ENCODE peak calls at places on chromosomes 12 and 14, in ten cellular contexts. C, G, N, F, I, X, J, U, R and O are unnamed samples.

GRCh38 chr14:70245026-70245425 is 56.3 kb upstream of the SLC8A3 start:
- DNase-seq in C (no peak), G (no peak), N (no peak), F (no peak), I (no peak), X (no peak), J (no peak), U (no peak), R (no peak), O (no peak)

GRCh38 chr12:11321980-11322379 is 11.7 kb upstream of the PRB4 start:
- DNase-seq in C (no peak), G (no peak), N (no peak), F (no peak), I (no peak), X (no peak), J (no peak), U (no peak), R (no peak), O (no peak)

GRCh38 chr14:73427516-73428264 is 30.7 kb downstream of the NUMB start:
- DNase-seq in C (no peak), G (no peak), N (no peak), F (no peak), I (no peak), X (no peak), J (no peak), U (no peak), R (no peak), O (no peak)

GRCh38 chr12:51721281-51721940 is 127.1 kb downstream of the FIGNL2 start:
- DNase-seq in C (no peak), G (peak), N (peak), F (no peak), I (peak), X (no peak), J (peak), U (peak), R (no peak), O (peak)

GRCh38 chr12:89544730-89545184 is 18.9 kb upstream of the POC1B start:
- DNase-seq in C (peak), G (no peak), N (no peak), F (peak), I (no peak), X (no peak), J (no peak), U (peak), R (no peak), O (no peak)

GRCh38 chr12:101670007-101670671 is 27.3 kb upstream of the CHPT1 start:
- DNase-seq in C (peak), G (no peak), N (peak), F (no peak), I (no peak), X (no peak), J (no peak), U (no peak), R (no peak), O (peak)

GRCh38 chr12:24769682-24770081 is 179.2 kb downstream of the BCAT1 start:
- DNase-seq in C (no peak), G (no peak), N (no peak), F (no peak), I (no peak), X (no peak), J (no peak), U (no peak), R (no peak), O (no peak)

GRCh38 chr12:98371419-98371818 is 144.0 kb upstream of the TMPO start:
- DNase-seq in C (no peak), G (no peak), N (no peak), F (no peak), I (no peak), X (no peak), J (no peak), U (no peak), R (no peak), O (no peak)

GRCh38 chr14:25349269-25349668 is 299.3 kb upstream of the STXBP6 start:
- DNase-seq in C (no peak), G (no peak), N (no peak), F (no peak), I (no peak), X (no peak), J (no peak), U (no peak), R (no peak), O (no peak)